ENCODE peak calls at places on chromosome 9, in four cellular contexts. D, C, R and G are unnamed samples.
A peak's percentile ranks its signal among the peaks of the same experiment; 100 is the strongest.

GRCh38 chr9:111527347-111527746 is 2.4 kb downstream of the ZNF483 start:
- DNase-seq in R (no peak), D (no peak), C (no peak), G (no peak)

GRCh38 chr9:91474656-91475055 is 51.0 kb upstream of the NFIL3 start:
- DNase-seq in R (no peak), D (no peak), C (no peak), G (no peak)

GRCh38 chr9:73202992-73203391 is 51.3 kb downstream of the ANXA1 start:
- DNase-seq in C (no peak), R (no peak), D (no peak), G (no peak)

GRCh38 chr9:116313638-116314037 is 160.0 kb downstream of the PAPPA start:
- DNase-seq in C (no peak), R (no peak), D (no peak), G (no peak)

GRCh38 chr9:127903557-127904475 is 4.4 kb upstream of the ST6GALNAC6 start:
- DNase-seq in D (peak; percentile 86), R (peak; percentile 82), C (peak; percentile 63), G (no peak)

GRCh38 chr9:20242767-20243166 is 379.5 kb downstream of the MLLT3 start:
- DNase-seq in R (no peak), D (no peak), C (peak; percentile 20), G (no peak)

GRCh38 chr9:133129001-133129799 is 8.2 kb upstream of the RALGDS start:
- DNase-seq in R (no peak), D (no peak), C (no peak), G (no peak)

GRCh38 chr9:121609845-121610637 is 41.4 kb upstream of the DAB2IP start:
- DNase-seq in C (no peak), D (no peak), R (no peak), G (peak; percentile 59)

GRCh38 chr9:84139296-84140100 is 158.9 kb downstream of the RMI1 start:
- DNase-seq in R (peak; percentile 47), C (no peak), D (no peak), G (no peak)

GRCh38 chr9:73137286-73137899 is 14.3 kb upstream of the ANXA1 start:
- DNase-seq in D (no peak), C (no peak), R (no peak), G (no peak)

GRCh38 chr9:76943071-76943470 is 37.2 kb upstream of the PRUNE2 start:
- DNase-seq in D (no peak), C (no peak), R (no peak), G (no peak)

GRCh38 chr9:109086221-109086620 is 33.5 kb downstream of the TMEM245 start:
- DNase-seq in R (no peak), D (no peak), C (no peak), G (no peak)

GRCh38 chr9:23851024-23851629 is 25.1 kb upstream of the ELAVL2 start:
- DNase-seq in C (no peak), R (no peak), D (peak; percentile 55), G (no peak)

GRCh38 chr9:106478312-106479099 is 384.5 kb upstream of the ZNF462 start:
- DNase-seq in C (no peak), D (no peak), R (no peak), G (no peak)

GRCh38 chr9:12813960-12814876 is 39.4 kb downstream of the LURAP1L start:
- DNase-seq in D (no peak), R (peak; percentile 65), C (no peak), G (peak; percentile 19)

GRCh38 chr9:124660341-124660801 is 110.7 kb downstream of the NR6A1 start:
- DNase-seq in R (no peak), C (no peak), D (no peak), G (no peak)

GRCh38 chr9:98432960-98433359 is 177.5 kb upstream of the TBC1D2 start:
- DNase-seq in C (no peak), D (no peak), R (no peak), G (no peak)

GRCh38 chr9:127588740-127589506 is 23.2 kb upstream of the STXBP1 start:
- DNase-seq in D (no peak), R (no peak), C (no peak), G (no peak)

GRCh38 chr9:110687497-110687896 is 18.9 kb downstream of the MUSK start:
- DNase-seq in C (no peak), D (no peak), R (no peak), G (no peak)

GRCh38 chr9:109289931-109290330 is 30.9 kb downstream of the EPB41L4B start:
- DNase-seq in C (no peak), D (no peak), R (no peak), G (no peak)

GRCh38 chr9:33101104-33101951 is 24.9 kb upstream of the SMU1 start:
- DNase-seq in C (no peak), R (no peak), D (no peak), G (no peak)

GRCh38 chr9:18921677-18922076 is 111.3 kb downstream of the SAXO1 start:
- DNase-seq in R (no peak), C (no peak), D (no peak), G (no peak)

GRCh38 chr9:72042928-72043327 is 17.5 kb downstream of the C9orf57 start:
- DNase-seq in D (no peak), C (no peak), R (no peak), G (no peak)

GRCh38 chr9:34501889-34502425 is 20.8 kb downstream of the ENHO start:
- DNase-seq in R (peak; percentile 51), D (no peak), C (no peak), G (no peak)

GRCh38 chr9:123373941-123374340 is 17.9 kb downstream of the CRB2 start:
- DNase-seq in R (no peak), C (no peak), D (no peak), G (no peak)

GRCh38 chr9:20499013-20499412 is 123.3 kb downstream of the MLLT3 start:
- DNase-seq in C (no peak), D (no peak), R (no peak), G (no peak)

GRCh38 chr9:96135071-96135825 is 166.7 kb downstream of the HSD17B3 start:
- DNase-seq in C (no peak), R (no peak), D (no peak), G (no peak)

GRCh38 chr9:117076571-117077300 is 338.1 kb downstream of the ASTN2 start:
- DNase-seq in D (no peak), C (no peak), R (no peak), G (no peak)

GRCh38 chr9:78601957-78602565 is 305.1 kb downstream of the PSAT1 start:
- DNase-seq in C (no peak), D (no peak), R (peak; percentile 20), G (no peak)

GRCh38 chr9:33877727-33878489 is 60.9 kb downstream of the UBE2R2 start:
- DNase-seq in C (no peak), D (no peak), R (no peak), G (no peak)

GRCh38 chr9:16143947-16144890 is 591.4 kb downstream of the CCDC171 start:
- DNase-seq in R (no peak), D (no peak), C (no peak), G (no peak)

GRCh38 chr9:129560849-129561248 is 60.1 kb downstream of the C9orf50 start:
- DNase-seq in C (no peak), D (no peak), R (no peak), G (no peak)

GRCh38 chr9:129558551-129559505 is 62.1 kb downstream of the C9orf50 start:
- DNase-seq in D (no peak), C (no peak), R (no peak), G (no peak)

GRCh38 chr9:129562917-129563316 is 58.0 kb downstream of the C9orf50 start:
- DNase-seq in D (no peak), R (no peak), C (no peak), G (no peak)

GRCh38 chr9:129559506-129559881 is 61.4 kb downstream of the C9orf50 start:
- DNase-seq in C (no peak), R (no peak), D (no peak), G (no peak)

GRCh38 chr9:129561594-129562281 is 59.2 kb downstream of the C9orf50 start:
- DNase-seq in D (no peak), C (no peak), R (no peak), G (no peak)
- H3K4me1 ChIP-seq in D (no peaks in the 10 kb centered on the region), C (peaks cover 4% of the 10 kb centered on the region), R (peaks cover 33% of the 10 kb centered on the region), G (no peaks in the 10 kb centered on the region)

DNA sequence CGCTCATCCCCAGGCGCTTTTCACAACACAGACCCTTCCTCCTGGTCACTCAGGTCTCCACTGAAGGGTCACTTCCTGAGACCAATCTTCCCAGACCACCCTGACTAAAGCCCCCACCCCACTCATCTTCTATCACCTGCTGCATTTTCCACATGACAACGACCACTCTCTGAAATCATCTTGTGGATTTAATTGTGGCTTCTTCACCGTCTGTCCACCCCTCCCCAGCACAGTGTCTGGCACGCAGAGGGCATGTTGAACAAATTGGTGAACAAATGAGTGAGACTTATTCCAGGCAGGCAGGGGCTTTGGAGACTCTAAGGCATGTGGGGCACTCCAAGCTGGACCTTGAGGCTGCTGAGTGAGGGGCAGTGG is 8.8 kb downstream of the BARX1 start:
- DNase-seq in D (peak; percentile 11), R (no peak), C (no peak), G (no peak)
- H3K4me3 ChIP-seq in D (no peak overlapping the region), R (no peak overlapping the region), C (no peak overlapping the region), G (peak overlapping the region; percentile 67)

GRCh38 chr9:134442486-134443168 is 116.4 kb downstream of the RXRA start:
- DNase-seq in C (no peak), R (no peak), D (no peak), G (no peak)

GRCh38 chr9:134442087-134442470 is 115.8 kb downstream of the RXRA start:
- DNase-seq in D (no peak), R (no peak), C (no peak), G (no peak)

GRCh38 chr9:134440636-134441226 is 114.5 kb downstream of the RXRA start:
- DNase-seq in D (no peak), R (no peak), C (no peak), G (no peak)

GRCh38 chr9:134443169-134444039 is 117.1 kb downstream of the RXRA start:
- DNase-seq in D (peak; percentile 93), C (peak; percentile 93), R (peak; percentile 72), G (peak; percentile 69)

DNA sequence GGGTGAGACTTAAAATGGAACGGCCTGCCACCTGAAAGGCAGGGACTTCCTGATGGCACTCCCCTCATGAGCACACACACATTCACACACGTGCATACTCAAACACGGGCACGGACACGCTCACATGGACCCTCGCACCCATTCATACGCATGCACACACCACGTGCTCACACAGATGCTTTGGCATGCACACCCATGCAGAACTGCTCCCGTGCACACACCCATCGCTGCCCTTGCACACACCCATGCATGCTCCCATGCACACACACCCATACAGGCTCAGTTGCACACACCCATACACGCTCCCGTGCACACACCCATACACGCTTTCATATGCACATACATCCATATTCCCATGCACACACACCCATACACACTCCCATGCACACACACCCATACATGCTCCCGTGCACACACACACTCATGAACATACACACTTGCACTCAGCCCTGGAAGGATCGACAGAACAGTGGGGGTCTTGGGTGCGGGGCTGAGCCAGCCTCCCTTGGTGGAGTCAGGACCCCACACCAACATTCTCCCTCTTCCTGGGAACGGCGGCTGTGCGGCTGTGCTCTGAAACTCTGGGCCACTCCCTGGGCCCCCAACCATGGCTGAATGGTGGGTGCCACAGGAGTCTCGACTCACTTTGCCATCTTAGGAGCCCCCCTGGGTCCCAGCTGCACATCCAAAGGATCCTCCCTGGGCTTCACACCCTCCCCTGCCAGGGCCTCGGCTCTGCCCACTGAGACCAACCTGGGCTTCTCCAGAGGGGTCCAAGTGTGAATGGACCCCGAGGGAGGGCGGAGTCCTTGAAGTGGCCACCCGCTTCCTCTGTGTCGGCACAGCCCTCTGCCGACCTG is 115.2 kb downstream of the RXRA start:
- DNase-seq in C (no peak), D (no peak), R (no peak), G (no peak)
- H3K27ac ChIP-seq in C (no peak overlapping the region), D (no peak overlapping the region), R (no peak overlapping the region), G (no peak overlapping the region)

DNA sequence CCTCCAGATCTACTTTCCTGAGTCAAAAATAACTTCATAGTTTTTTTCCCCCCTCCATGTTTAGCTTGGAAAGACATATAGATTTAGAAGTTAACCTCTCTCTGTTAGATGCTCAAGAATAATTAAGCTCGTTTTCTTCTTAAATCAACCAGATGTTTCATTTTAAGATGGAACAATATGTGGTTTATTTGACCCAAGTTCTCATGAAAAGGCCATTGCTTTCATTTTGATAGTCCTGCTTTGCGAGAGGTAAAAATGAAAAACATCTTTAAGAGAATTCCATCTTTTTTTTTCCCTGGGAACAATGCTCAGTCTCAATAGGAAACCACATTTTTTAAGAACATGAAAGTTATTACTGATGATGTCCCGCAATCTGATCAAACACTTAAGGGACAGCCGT is 27.8 kb upstream of the GAS1 start:
- DNase-seq in D (no peak), C (no peak), R (no peak), G (no peak)
- H3K4me1 ChIP-seq in D (peaks cover 7% of the 10 kb centered on the region), C (no peaks in the 10 kb centered on the region), R (peaks cover 10% of the 10 kb centered on the region), G (no peaks in the 10 kb centered on the region)